ENCODE peak calls at places on chromosomes 2 and 18, in seven cellular contexts. E is pancreas; S is gastrocnemius medialis; Q is CD8-positive, alpha-beta memory T cell; Y is mesenchymal stem cell; H is HL-60; D is mesendoderm. O is an unnamed sample.

GRCh38 chr2:196403471-196403870 is 232.1 kb upstream of the STK17B start:
- DNase-seq in E (no peak), S (no peak), Q (no peak), Y (peak), H (no peak), D (no peak), O (no peak)

GRCh38 chr2:20747317-20747716 is 75.6 kb downstream of the LDAH start:
- DNase-seq in E (no peak), S (no peak), Q (no peak), Y (peak), H (no peak), D (no peak), O (no peak)

GRCh38 chr18:40932862-40933261 is 1022.2 kb upstream of the PIK3C3 start:
- DNase-seq in E (no peak), S (no peak), Q (no peak), Y (no peak), H (no peak), D (no peak), O (no peak)

GRCh38 chr2:113236367-113237159 is 42.2 kb downstream of the PAX8 start:
- DNase-seq in E (no peak), S (no peak), Q (no peak), Y (no peak), H (no peak), D (no peak), O (no peak)

GRCh38 chr2:97719362-97720155 is 6.2 kb downstream of the ZAP70 start:
- DNase-seq in E (no peak), S (no peak), Q (no peak), Y (no peak), H (no peak), D (no peak), O (no peak)

GRCh38 chr2:27255187-27255586 is 7.7 kb downstream of the SLC30A3 start:
- DNase-seq in E (no peak), S (no peak), Q (no peak), Y (no peak), H (no peak), D (no peak), O (no peak)

GRCh38 chr2:102619414-102620319 is at the start of gene SLC9A2:
- DNase-seq in E (no peak), S (peak), Q (no peak), Y (no peak), H (peak), D (peak), O (peak)

GRCh38 chr18:41150316-41150715 is 804.7 kb upstream of the PIK3C3 start:
- DNase-seq in E (no peak), S (no peak), Q (no peak), Y (no peak), H (no peak), D (no peak), O (no peak)

GRCh38 chr2:186841940-186842339 is 7.0 kb downstream of the ZSWIM2 start:
- DNase-seq in E (no peak), S (no peak), Q (no peak), Y (no peak), H (no peak), D (no peak), O (no peak)

GRCh38 chr2:74261204-74261864 is 62.9 kb downstream of the MTHFD2 start:
- DNase-seq in E (peak), S (no peak), Q (no peak), Y (peak), H (no peak), D (peak), O (no peak)

GRCh38 chr2:119178811-119179601 is 20.5 kb upstream of the C1QL2 start:
- DNase-seq in E (peak), S (no peak), Q (no peak), Y (no peak), H (no peak), D (no peak), O (no peak)

GRCh38 chr2:14616950-14617349 is 15.6 kb upstream of the LRATD1 start:
- DNase-seq in E (no peak), S (no peak), Q (no peak), Y (no peak), H (no peak), D (no peak), O (no peak)

GRCh38 chr2:190716176-190716807 is 67.4 kb downstream of the NAB1 start:
- DNase-seq in E (no peak), S (no peak), Q (no peak), Y (no peak), H (no peak), D (no peak), O (no peak)

GRCh38 chr18:6744816-6745455 is 15.4 kb downstream of the ARHGAP28 start:
- DNase-seq in E (no peak), S (no peak), Q (no peak), Y (no peak), H (no peak), D (peak), O (no peak)

GRCh38 chr18:6746386-6746960 is 17.0 kb downstream of the ARHGAP28 start:
- DNase-seq in E (no peak), S (no peak), Q (no peak), Y (peak), H (no peak), D (no peak), O (no peak)

GRCh38 chr18:6745504-6746031 is 16.1 kb downstream of the ARHGAP28 start:
- DNase-seq in E (no peak), S (no peak), Q (no peak), Y (no peak), H (no peak), D (no peak), O (no peak)

GRCh38 chr18:6748241-6748640 is 18.7 kb downstream of the ARHGAP28 start:
- DNase-seq in E (no peak), S (peak), Q (no peak), Y (no peak), H (no peak), D (no peak), O (no peak)

GRCh38 chr18:6747646-6748045 is 18.1 kb downstream of the ARHGAP28 start:
- DNase-seq in E (no peak), S (peak), Q (no peak), Y (peak), H (no peak), D (no peak), O (no peak)
- H3K27ac ChIP-seq in E (no peak), S (peak), Q (no peak), Y (peak), H (no peak), D (no peak), O (no peak)

DNA sequence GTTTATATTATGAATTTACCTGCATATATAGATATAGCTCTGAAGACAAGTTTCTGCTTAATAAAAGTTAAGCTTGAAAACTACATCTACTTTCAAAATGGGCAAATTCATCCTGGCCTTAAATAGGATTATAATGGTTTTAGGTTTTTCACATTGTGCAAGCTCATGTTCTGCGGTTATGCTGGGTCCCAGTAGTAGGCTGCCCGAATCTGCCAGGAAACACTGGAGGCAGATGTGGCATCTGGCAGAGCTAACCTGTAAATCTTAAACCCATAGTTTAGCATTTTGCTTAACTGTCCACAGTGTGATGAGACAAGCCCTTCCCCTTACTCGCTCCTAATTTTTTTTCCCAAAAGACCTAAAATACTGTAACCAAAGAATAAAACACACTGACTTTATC is 234.2 kb downstream of the TCF4 start:
- DNase-seq in E (no peak), S (no peak), Q (no peak), Y (no peak), H (peak), D (no peak), O (no peak)
- H3K27ac ChIP-seq in E (no peak), S (no peak), Q (no peak), Y (no peak), H (no peak), D (no peak), O (peak)

DNA sequence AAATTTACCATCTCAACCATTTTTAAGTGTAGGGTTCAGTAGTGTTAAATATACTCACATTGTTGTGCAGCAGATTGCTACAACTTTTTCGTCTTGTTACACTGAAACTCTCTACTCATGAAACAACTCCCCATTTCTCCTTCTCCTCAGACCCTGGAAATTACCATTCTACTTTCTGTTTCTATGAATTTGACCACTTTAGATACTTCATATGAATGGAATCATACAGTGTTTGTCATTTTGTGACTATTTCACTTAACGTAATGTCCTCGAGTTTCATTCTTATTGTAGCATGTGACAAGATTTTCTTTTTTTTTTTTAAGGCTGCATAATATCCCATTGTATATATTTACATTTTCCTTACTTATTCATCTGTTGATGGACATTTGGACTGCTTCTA is 203.8 kb downstream of the PLCL1 start:
- DNase-seq in E (no peak), S (no peak), Q (no peak), Y (no peak), H (no peak), D (no peak), O (no peak)
- H3K27ac ChIP-seq in E (no peak), S (no peak), Q (no peak), Y (no peak), H (no peak), D (no peak), O (no peak)

GRCh38 chr18:23191952-23192662 is 56.8 kb downstream of the CABLES1 start:
- DNase-seq in E (no peak), S (peak), Q (no peak), Y (peak), H (no peak), D (no peak), O (peak)
- H3K27ac ChIP-seq in E (no peak), S (no peak), Q (no peak), Y (peak), H (no peak), D (no peak), O (peak)

DNA sequence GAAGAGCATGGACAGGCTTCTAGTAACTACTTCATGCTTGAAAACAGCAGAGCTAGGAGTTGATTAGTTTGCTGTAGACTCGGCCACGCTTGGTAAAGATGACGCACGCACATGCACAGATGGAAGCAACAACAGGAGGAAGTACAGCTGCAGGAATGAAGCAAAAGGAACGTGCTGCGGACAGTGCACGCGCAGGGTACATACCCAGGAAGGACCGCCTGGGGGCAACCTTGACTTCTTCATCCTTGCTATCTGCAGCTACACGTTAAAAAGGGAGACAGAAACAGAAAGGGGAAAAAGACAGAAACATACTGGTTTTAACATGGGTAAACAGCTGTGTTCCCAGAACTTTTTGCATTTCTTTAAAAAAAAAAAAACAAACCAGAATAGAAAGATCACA is 17.7 kb downstream of the SLC66A2 start:
- DNase-seq in E (peak), S (no peak), Q (no peak), Y (peak), H (peak), D (peak), O (no peak)
- H3K27ac ChIP-seq in E (no peak), S (no peak), Q (no peak), Y (no peak), H (no peak), D (no peak), O (no peak)

DNA sequence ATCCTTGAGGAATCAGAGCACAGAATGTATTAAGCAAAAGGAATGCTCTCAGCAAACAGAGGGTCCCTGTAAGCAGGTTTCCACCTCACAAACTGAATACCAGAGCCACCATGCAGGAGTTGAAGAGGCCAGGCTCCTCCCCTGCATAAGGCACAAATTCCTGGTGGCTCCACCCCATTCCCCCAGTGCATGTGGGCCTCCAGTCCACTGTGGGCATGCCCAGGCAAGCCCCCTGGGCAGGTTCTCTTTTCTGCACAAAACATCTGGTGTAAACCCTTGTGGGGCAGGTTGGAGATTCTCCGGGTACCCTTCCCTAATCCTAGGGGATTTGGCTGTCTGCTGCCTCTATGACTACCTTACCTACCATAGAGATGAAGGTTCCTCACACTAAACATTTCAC is 166.5 kb downstream of the PTPRM start:
- DNase-seq in E (no peak), S (no peak), Q (no peak), Y (no peak), H (no peak), D (peak), O (no peak)
- H3K27ac ChIP-seq in E (no peak), S (no peak), Q (no peak), Y (peak), H (no peak), D (no peak), O (no peak)

GRCh38 chr18:75783816-75784215 is 356.3 kb upstream of the SMIM21 start:
- DNase-seq in E (no peak), S (no peak), Q (no peak), Y (no peak), H (no peak), D (no peak), O (no peak)

GRCh38 chr18:75782826-75783225 is 355.3 kb upstream of the SMIM21 start:
- DNase-seq in E (no peak), S (no peak), Q (no peak), Y (no peak), H (no peak), D (no peak), O (no peak)

GRCh38 chr18:75779910-75780309 is 352.4 kb upstream of the SMIM21 start:
- DNase-seq in E (no peak), S (no peak), Q (no peak), Y (no peak), H (no peak), D (no peak), O (no peak)

GRCh38 chr18:75785175-75785574 is 357.7 kb upstream of the SMIM21 start:
- DNase-seq in E (no peak), S (no peak), Q (no peak), Y (no peak), H (no peak), D (no peak), O (no peak)

GRCh38 chr18:75784413-75784812 is 356.9 kb upstream of the SMIM21 start:
- DNase-seq in E (no peak), S (no peak), Q (no peak), Y (no peak), H (no peak), D (no peak), O (no peak)
- H3K27ac ChIP-seq in E (no peak), S (no peak), Q (no peak), Y (no peak), H (no peak), D (no peak), O (no peak)

GRCh38 chr2:120403676-120404075 is 57.7 kb downstream of the INHBB start:
- DNase-seq in E (no peak), S (no peak), Q (no peak), Y (no peak), H (no peak), D (no peak), O (no peak)

GRCh38 chr2:120403261-120403660 is 57.3 kb downstream of the INHBB start:
- DNase-seq in E (no peak), S (no peak), Q (no peak), Y (no peak), H (no peak), D (no peak), O (no peak)

GRCh38 chr2:120405769-120406119 is 59.8 kb downstream of the INHBB start:
- DNase-seq in E (no peak), S (no peak), Q (no peak), Y (no peak), H (no peak), D (no peak), O (no peak)

GRCh38 chr2:120404941-120405768 is 59.2 kb downstream of the INHBB start:
- DNase-seq in E (no peak), S (no peak), Q (no peak), Y (no peak), H (no peak), D (no peak), O (no peak)

DNA sequence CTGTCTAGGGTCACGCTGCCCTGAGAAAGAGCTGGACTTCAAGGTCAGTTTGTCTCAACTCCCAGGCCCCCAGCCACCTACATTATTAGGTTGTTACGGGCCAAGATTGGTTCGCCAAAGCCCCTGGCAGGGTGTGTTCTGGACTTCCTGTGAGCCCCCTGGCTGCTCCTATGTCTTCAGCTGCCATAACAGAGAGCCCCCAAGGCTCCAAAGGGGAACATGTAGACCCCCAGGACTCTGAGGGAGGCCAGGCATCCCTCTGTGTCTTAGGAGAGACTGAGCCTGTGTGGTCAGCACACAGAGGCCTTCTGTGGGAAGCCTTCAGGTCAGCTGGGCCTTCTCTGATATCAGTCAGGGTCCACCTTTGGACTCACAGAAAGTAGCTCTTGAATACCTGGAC is 58.3 kb downstream of the INHBB start:
- DNase-seq in E (no peak), S (no peak), Q (no peak), Y (no peak), H (no peak), D (no peak), O (no peak)
- H3K27ac ChIP-seq in E (no peak), S (no peak), Q (no peak), Y (no peak), H (no peak), D (no peak), O (no peak)